ENCODE peak calls at places on chromosomes 3 and 15, in four cellular contexts. One of them, this sample, is unnamed. For H3K4me1, the result is how much of the 10 kb centered on the place peaks cover.

GRCh38 chr15:68352401-68353062 is 75.0 kb downstream of the FEM1B start:
- DNase-seq in ovary: no peak
- DNase-seq in upper lobe of right lung: no peak
- DNase-seq in right lobe of liver: no peak
- DNase-seq in this sample: no peak

GRCh38 chr3:137709011-137709601 is 55.0 kb upstream of the SOX14 start:
- DNase-seq in right lobe of liver: no peak
- DNase-seq in ovary: no peak
- DNase-seq in upper lobe of right lung: no peak
- DNase-seq in this sample: no peak

GRCh38 chr3:112794622-112795172 is 52.0 kb downstream of the CD200R1L start:
- DNase-seq in upper lobe of right lung: no peak
- DNase-seq in ovary: no peak
- DNase-seq in right lobe of liver: no peak
- DNase-seq in this sample: no peak

GRCh38 chr15:31153531-31153930 is 52.0 kb upstream of the TRPM1 start:
- DNase-seq in right lobe of liver: no peak
- DNase-seq in upper lobe of right lung: no peak
- DNase-seq in ovary: no peak
- DNase-seq in this sample: no peak

GRCh38 chr3:45472795-45473194 is 84.4 kb downstream of the LARS2 start:
- DNase-seq in ovary: no peak
- DNase-seq in right lobe of liver: no peak
- DNase-seq in upper lobe of right lung: no peak
- DNase-seq in this sample: no peak

GRCh38 chr3:52606373-52607085 is 70.1 kb downstream of the UQCC5 start:
- DNase-seq in right lobe of liver: peak
- DNase-seq in upper lobe of right lung: no peak
- DNase-seq in ovary: no peak
- DNase-seq in this sample: no peak

GRCh38 chr15:25943831-25944230 is 80.7 kb upstream of the ATP10A start:
- DNase-seq in right lobe of liver: no peak
- DNase-seq in upper lobe of right lung: no peak
- DNase-seq in ovary: no peak
- DNase-seq in this sample: no peak

GRCh38 chr3:42575137-42575741 is 6.5 kb downstream of the SEC22C start:
- DNase-seq in ovary: no peak
- DNase-seq in right lobe of liver: no peak
- DNase-seq in upper lobe of right lung: no peak
- DNase-seq in this sample: no peak

GRCh38 chr15:63291507-63291906 is 14.1 kb downstream of the APH1B start:
- DNase-seq in upper lobe of right lung: no peak
- DNase-seq in ovary: no peak
- DNase-seq in right lobe of liver: no peak
- DNase-seq in this sample: no peak

GRCh38 chr3:139561959-139562676 is 22.6 kb upstream of the RBP1 start:
- DNase-seq in upper lobe of right lung: no peak
- DNase-seq in ovary: peak
- DNase-seq in right lobe of liver: no peak
- DNase-seq in this sample: no peak

GRCh38 chr3:116939550-116939949 is 230.0 kb downstream of the TUSC7 start:
- DNase-seq in upper lobe of right lung: no peak
- DNase-seq in ovary: no peak
- DNase-seq in right lobe of liver: no peak
- DNase-seq in this sample: no peak

GRCh38 chr3:17478673-17479072 is 263.8 kb downstream of the TBC1D5 start:
- DNase-seq in upper lobe of right lung: no peak
- DNase-seq in right lobe of liver: no peak
- DNase-seq in ovary: no peak
- DNase-seq in this sample: no peak

GRCh38 chr15:65957451-65957850 is 88.2 kb downstream of the RAB11A start:
- DNase-seq in right lobe of liver: no peak
- DNase-seq in ovary: no peak
- DNase-seq in upper lobe of right lung: no peak
- DNase-seq in this sample: no peak

GRCh38 chr3:188979669-188980311 is 192.0 kb upstream of the TPRG1 start:
- DNase-seq in right lobe of liver: no peak
- DNase-seq in ovary: no peak
- DNase-seq in upper lobe of right lung: no peak
- DNase-seq in this sample: no peak

GRCh38 chr3:185717121-185717520 is 107.7 kb downstream of the IGF2BP2 start:
- DNase-seq in ovary: no peak
- DNase-seq in right lobe of liver: no peak
- DNase-seq in upper lobe of right lung: no peak
- DNase-seq in this sample: no peak

GRCh38 chr3:154294016-154294415 is 30.3 kb downstream of the DHX36 start:
- DNase-seq in right lobe of liver: no peak
- DNase-seq in upper lobe of right lung: no peak
- DNase-seq in ovary: no peak
- DNase-seq in this sample: no peak

GRCh38 chr15:63402498-63403253 is 21.0 kb upstream of the CA12 start:
- DNase-seq in right lobe of liver: peak
- DNase-seq in ovary: no peak
- DNase-seq in upper lobe of right lung: no peak
- DNase-seq in this sample: no peak

GRCh38 chr15:74400915-74401757 is 32.6 kb downstream of the SEMA7A start:
- DNase-seq in ovary: no peak
- DNase-seq in upper lobe of right lung: no peak
- DNase-seq in right lobe of liver: no peak
- DNase-seq in this sample: no peak

GRCh38 chr15:93042691-93043378 is 46.2 kb downstream of the RGMA start:
- DNase-seq in upper lobe of right lung: peak
- DNase-seq in right lobe of liver: no peak
- DNase-seq in ovary: no peak
- DNase-seq in this sample: peak

GRCh38 chr15:62323353-62323752 is 158.3 kb upstream of the C2CD4B start:
- DNase-seq in upper lobe of right lung: no peak
- DNase-seq in right lobe of liver: no peak
- DNase-seq in ovary: no peak
- DNase-seq in this sample: no peak

GRCh38 chr3:107045791-107046190 is 331.4 kb upstream of the CCDC54 start:
- DNase-seq in right lobe of liver: no peak
- DNase-seq in ovary: no peak
- DNase-seq in upper lobe of right lung: no peak
- DNase-seq in this sample: no peak

GRCh38 chr3:126758882-126759281 is 54.8 kb downstream of the CHCHD6 start:
- DNase-seq in right lobe of liver: no peak
- DNase-seq in upper lobe of right lung: no peak
- DNase-seq in ovary: no peak
- DNase-seq in this sample: no peak

GRCh38 chr3:40169983-40170382 is 139.5 kb upstream of the EIF1B start:
- DNase-seq in upper lobe of right lung: no peak
- DNase-seq in right lobe of liver: no peak
- DNase-seq in ovary: no peak
- DNase-seq in this sample: no peak

GRCh38 chr3:182201769-182202168 is 490.0 kb downstream of the SOX2 start:
- DNase-seq in upper lobe of right lung: no peak
- DNase-seq in right lobe of liver: no peak
- DNase-seq in ovary: no peak
- DNase-seq in this sample: no peak

GRCh38 chr3:148612278-148612677 is 85.4 kb upstream of the AGTR1 start:
- DNase-seq in upper lobe of right lung: no peak
- DNase-seq in right lobe of liver: no peak
- DNase-seq in ovary: no peak
- DNase-seq in this sample: no peak

GRCh38 chr3:178485756-178486155 is 50.5 kb upstream of the KCNMB2 start:
- DNase-seq in right lobe of liver: no peak
- DNase-seq in upper lobe of right lung: no peak
- DNase-seq in ovary: no peak
- DNase-seq in this sample: no peak

DNA sequence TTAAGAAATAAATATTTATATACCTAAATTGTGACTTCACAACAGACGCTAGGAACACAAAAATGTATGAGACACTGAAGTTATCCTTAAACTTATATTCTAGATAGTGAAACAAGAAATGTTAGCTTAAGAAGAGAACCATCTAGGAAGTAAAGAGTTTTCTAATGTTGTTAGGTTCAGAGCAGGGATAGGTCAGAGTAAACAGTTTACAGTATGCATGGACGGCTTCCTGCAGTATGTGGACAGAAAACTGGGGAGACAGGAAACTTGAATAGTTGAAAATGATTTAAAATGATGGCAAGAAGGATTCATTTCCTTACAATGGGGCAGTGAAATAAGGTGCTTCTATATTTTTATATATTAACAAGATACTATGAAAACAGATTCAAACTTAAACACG is 449.8 kb downstream of the MAGI1 start:
- DNase-seq in upper lobe of right lung: no peak
- DNase-seq in ovary: no peak
- DNase-seq in right lobe of liver: no peak
- DNase-seq in this sample: no peak
- H3K4me1 ChIP-seq in upper lobe of right lung: under half
- H3K4me1 ChIP-seq in ovary: under half
- H3K4me1 ChIP-seq in right lobe of liver: under half
- H3K4me1 ChIP-seq in this sample: under half

DNA sequence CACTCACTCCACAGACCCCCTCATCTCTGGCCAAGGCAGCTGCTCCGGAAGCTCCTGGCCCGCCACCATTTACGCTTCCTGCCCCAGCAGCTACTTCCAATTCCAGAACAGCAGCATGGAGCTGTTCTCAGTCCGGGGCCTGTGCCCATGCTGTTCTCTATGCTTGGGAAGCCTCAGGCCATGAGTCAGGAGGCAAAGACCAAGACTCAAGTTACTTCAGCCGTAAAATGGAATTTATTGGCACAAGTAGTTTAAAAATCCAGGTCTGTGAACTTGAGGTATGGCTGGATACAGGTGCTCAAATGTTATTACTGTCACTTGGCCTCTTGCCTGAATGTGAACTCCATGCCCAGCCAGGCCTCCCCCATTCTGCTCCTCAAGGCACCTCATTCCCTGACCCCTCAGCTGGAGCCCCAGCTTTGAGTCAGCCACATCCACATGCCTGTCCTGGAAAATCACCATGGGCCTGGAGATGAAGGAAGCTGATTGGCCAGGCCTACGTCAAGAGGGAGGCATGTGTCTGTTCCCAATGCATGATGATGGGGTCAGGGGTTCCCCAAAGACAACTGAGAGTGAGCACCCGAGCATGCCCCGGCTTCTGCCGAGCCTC is 31.4 kb upstream of the CACNA2D2 start:
- DNase-seq in right lobe of liver: no peak
- DNase-seq in ovary: no peak
- DNase-seq in upper lobe of right lung: no peak
- DNase-seq in this sample: no peak
- H3K4me1 ChIP-seq in right lobe of liver: under half
- H3K4me1 ChIP-seq in ovary: under half
- H3K4me1 ChIP-seq in upper lobe of right lung: under half
- H3K4me1 ChIP-seq in this sample: under half

DNA sequence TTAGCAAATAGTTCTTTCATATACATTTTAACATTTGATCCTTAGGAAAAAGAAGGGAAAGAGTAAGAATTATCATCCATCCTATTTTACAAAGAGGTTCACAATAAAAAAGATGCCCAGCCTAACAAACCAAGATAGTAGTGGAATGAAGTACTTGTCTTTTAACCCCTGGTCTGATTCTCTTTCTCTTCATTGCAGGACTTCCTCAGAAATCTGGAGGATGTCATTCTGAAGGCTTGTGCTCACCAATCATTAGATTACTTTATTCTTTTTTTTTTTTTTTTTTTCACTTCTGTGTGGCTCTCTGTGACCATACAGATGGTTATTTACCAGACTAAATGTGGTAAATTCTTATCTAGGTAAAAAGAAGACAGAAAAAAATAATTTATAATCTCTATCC is 7.0 kb downstream of the HDGFL3 start:
- DNase-seq in upper lobe of right lung: no peak
- DNase-seq in right lobe of liver: no peak
- DNase-seq in ovary: no peak
- DNase-seq in this sample: no peak
- H3K4me1 ChIP-seq in upper lobe of right lung: under half
- H3K4me1 ChIP-seq in right lobe of liver: under half
- H3K4me1 ChIP-seq in ovary: under half
- H3K4me1 ChIP-seq in this sample: under half

DNA sequence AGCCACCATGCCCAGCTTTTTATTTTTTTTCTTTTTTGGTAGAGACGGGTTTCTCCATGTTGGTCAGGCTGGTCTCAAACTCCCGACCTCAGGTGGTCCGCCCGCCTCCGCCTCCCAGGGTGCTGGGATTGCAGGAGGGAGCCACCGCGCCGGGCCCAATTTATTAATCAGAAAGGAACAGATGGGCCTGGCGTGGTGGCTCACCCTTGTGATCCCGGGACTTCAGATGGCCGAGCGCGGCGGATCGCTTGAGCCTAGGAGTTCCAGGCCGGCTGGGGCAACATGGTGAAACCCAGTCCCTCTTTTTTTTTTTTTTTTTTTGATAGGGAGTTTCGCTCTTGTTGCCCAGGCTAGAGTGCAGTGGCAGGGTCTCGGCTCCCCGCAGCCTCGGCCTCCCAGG is 64.6 kb downstream of the GOLGA6L7 start:
- DNase-seq in right lobe of liver: no peak
- DNase-seq in upper lobe of right lung: no peak
- DNase-seq in ovary: no peak
- DNase-seq in this sample: no peak
- H3K4me1 ChIP-seq in right lobe of liver: under half
- H3K4me1 ChIP-seq in upper lobe of right lung: under half
- H3K4me1 ChIP-seq in ovary: under half
- H3K4me1 ChIP-seq in this sample: under half

DNA sequence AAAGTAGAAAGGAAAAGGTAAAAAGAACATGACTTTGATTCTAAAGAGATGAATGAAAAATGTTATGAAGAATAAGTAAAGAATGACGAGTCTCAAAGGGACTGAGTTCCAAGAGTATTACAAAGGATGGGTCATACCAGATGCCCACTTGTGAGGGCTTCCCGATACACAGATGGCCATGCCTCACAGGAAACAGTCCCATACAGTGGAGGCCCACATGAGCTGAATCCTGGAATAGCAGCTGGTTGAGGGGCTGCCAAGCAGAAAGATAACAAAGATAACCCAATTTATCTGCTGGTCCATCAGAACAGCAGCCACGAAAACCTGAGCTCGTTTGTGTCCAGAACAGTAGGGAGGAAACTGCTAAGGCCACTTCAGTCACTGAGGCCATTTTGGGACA is 3.7 kb downstream of the SSR3 start:
- DNase-seq in ovary: no peak
- DNase-seq in right lobe of liver: no peak
- DNase-seq in upper lobe of right lung: no peak
- DNase-seq in this sample: no peak
- H3K4me1 ChIP-seq in ovary: under half
- H3K4me1 ChIP-seq in right lobe of liver: under half
- H3K4me1 ChIP-seq in upper lobe of right lung: under half
- H3K4me1 ChIP-seq in this sample: under half

This sample was measured in lower lobe of right lung.